ENCODE peak calls at places on chromosome 2, in seven cellular contexts. One of them, this sample, is unnamed.

GRCh38 chr2:47568164-47568861 is 165.4 kb downstream of the MSH2 start:
- DNase-seq in K562: no peak
- DNase-seq in HCT116: no peak
- DNase-seq in SK-N-SH: no peak
- DNase-seq in GM12878: no peak
- DNase-seq in HepG2: no peak
- DNase-seq in H1: no peak
- DNase-seq in this sample: no peak

GRCh38 chr2:62287895-62288589 is 92.1 kb downstream of the B3GNT2 start:
- DNase-seq in K562: peak
- DNase-seq in HCT116: no peak
- DNase-seq in SK-N-SH: peak
- DNase-seq in GM12878: peak
- DNase-seq in HepG2: peak
- DNase-seq in H1: no peak
- DNase-seq in this sample: no peak

GRCh38 chr2:455913-456312 is 168.0 kb upstream of the ALKAL2 start:
- DNase-seq in K562: no peak
- DNase-seq in HCT116: no peak
- DNase-seq in SK-N-SH: no peak
- DNase-seq in GM12878: no peak
- DNase-seq in HepG2: no peak
- DNase-seq in H1: no peak
- DNase-seq in this sample: no peak

GRCh38 chr2:26245810-26246209 is 1.1 kb downstream of the HADHB start:
- DNase-seq in K562: peak
- DNase-seq in HCT116: no peak
- DNase-seq in SK-N-SH: no peak
- DNase-seq in GM12878: peak
- DNase-seq in HepG2: peak
- DNase-seq in H1: no peak
- DNase-seq in this sample: no peak

GRCh38 chr2:211990335-211990734 is 548.3 kb downstream of the ERBB4 start:
- DNase-seq in K562: no peak
- DNase-seq in HCT116: no peak
- DNase-seq in SK-N-SH: no peak
- DNase-seq in GM12878: no peak
- DNase-seq in HepG2: no peak
- DNase-seq in H1: no peak
- DNase-seq in this sample: no peak

GRCh38 chr2:17538022-17538843 is 2.3 kb upstream of the VSNL1 start:
- DNase-seq in K562: no peak
- DNase-seq in HCT116: peak
- DNase-seq in SK-N-SH: peak
- DNase-seq in GM12878: no peak
- DNase-seq in HepG2: peak
- DNase-seq in H1: no peak
- DNase-seq in this sample: no peak

GRCh38 chr2:9918275-9918674 is 33.2 kb upstream of the GRHL1 start:
- DNase-seq in K562: no peak
- DNase-seq in HCT116: no peak
- DNase-seq in SK-N-SH: no peak
- DNase-seq in GM12878: no peak
- DNase-seq in HepG2: no peak
- DNase-seq in H1: no peak
- DNase-seq in this sample: no peak

GRCh38 chr2:85655961-85656403 is 12.0 kb downstream of the SFTPB start:
- DNase-seq in K562: no peak
- DNase-seq in HCT116: no peak
- DNase-seq in SK-N-SH: no peak
- DNase-seq in GM12878: no peak
- DNase-seq in HepG2: no peak
- DNase-seq in H1: no peak
- DNase-seq in this sample: no peak

GRCh38 chr2:188975497-188976102 is 1.4 kb downstream of the COL3A1 start:
- DNase-seq in K562: peak
- DNase-seq in HCT116: no peak
- DNase-seq in SK-N-SH: no peak
- DNase-seq in GM12878: no peak
- DNase-seq in HepG2: no peak
- DNase-seq in H1: no peak
- DNase-seq in this sample: no peak

GRCh38 chr2:175049671-175050070 is 44.5 kb upstream of the CHN1 start:
- DNase-seq in K562: no peak
- DNase-seq in HCT116: no peak
- DNase-seq in SK-N-SH: no peak
- DNase-seq in GM12878: no peak
- DNase-seq in HepG2: no peak
- DNase-seq in H1: no peak
- DNase-seq in this sample: no peak

GRCh38 chr2:207217442-207217841 is 51.7 kb upstream of the KLF7 start:
- DNase-seq in K562: no peak
- DNase-seq in HCT116: no peak
- DNase-seq in SK-N-SH: no peak
- DNase-seq in GM12878: no peak
- DNase-seq in HepG2: no peak
- DNase-seq in H1: no peak
- DNase-seq in this sample: no peak

GRCh38 chr2:155145758-155146229 is 447.3 kb downstream of the KCNJ3 start:
- DNase-seq in K562: no peak
- DNase-seq in HCT116: no peak
- DNase-seq in SK-N-SH: no peak
- DNase-seq in GM12878: peak
- DNase-seq in HepG2: no peak
- DNase-seq in H1: no peak
- DNase-seq in this sample: no peak
- TF ChIP-seq JUND in K562: no peak
- TF ChIP-seq JUND in HCT116: no peak
- TF ChIP-seq JUND in SK-N-SH: no peak
- TF ChIP-seq JUND in GM12878: peak
- TF ChIP-seq JUND in HepG2: no peak
- TF ChIP-seq JUND in H1: no peak
- TF ChIP-seq JUND in this sample: no peak

GRCh38 chr2:236165491-236166156 is 2.6 kb downstream of the GBX2 start:
- DNase-seq in K562: no peak
- DNase-seq in HCT116: no peak
- DNase-seq in SK-N-SH: peak
- DNase-seq in GM12878: no peak
- DNase-seq in HepG2: no peak
- DNase-seq in H1: no peak
- DNase-seq in this sample: no peak

GRCh38 chr2:236163483-236164200 is 4.5 kb downstream of the GBX2 start:
- DNase-seq in K562: no peak
- DNase-seq in HCT116: no peak
- DNase-seq in SK-N-SH: no peak
- DNase-seq in GM12878: no peak
- DNase-seq in HepG2: no peak
- DNase-seq in H1: peak
- DNase-seq in this sample: no peak

GRCh38 chr2:236164201-236164982 is 3.8 kb downstream of the GBX2 start:
- DNase-seq in K562: no peak
- DNase-seq in HCT116: no peak
- DNase-seq in SK-N-SH: peak
- DNase-seq in GM12878: no peak
- DNase-seq in HepG2: no peak
- DNase-seq in H1: peak
- DNase-seq in this sample: no peak

GRCh38 chr2:236166157-236166780 is 1.9 kb downstream of the GBX2 start:
- DNase-seq in K562: no peak
- DNase-seq in HCT116: no peak
- DNase-seq in SK-N-SH: peak
- DNase-seq in GM12878: no peak
- DNase-seq in HepG2: no peak
- DNase-seq in H1: peak
- DNase-seq in this sample: no peak

DNA sequence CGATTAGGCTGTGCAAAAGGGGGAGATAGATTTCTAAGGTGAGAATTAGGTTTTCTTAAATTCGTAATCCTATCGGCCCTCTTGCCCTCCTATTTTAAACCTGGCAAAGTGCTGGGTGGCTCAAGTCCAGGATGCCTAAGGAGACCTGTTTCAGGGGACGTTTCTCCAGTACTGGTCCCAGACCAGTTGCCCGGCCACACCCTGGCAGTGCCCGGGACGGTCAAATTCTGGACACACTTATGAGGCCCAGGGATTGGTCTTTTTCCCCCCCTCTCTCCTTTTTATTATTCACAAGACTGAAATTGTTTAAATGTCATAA is 3.2 kb downstream of the GBX2 start:
- DNase-seq in K562: no peak
- DNase-seq in HCT116: no peak
- DNase-seq in SK-N-SH: peak
- DNase-seq in GM12878: no peak
- DNase-seq in HepG2: no peak
- DNase-seq in H1: no peak
- DNase-seq in this sample: no peak
- TF ChIP-seq JUND in K562: no peak
- TF ChIP-seq JUND in HCT116: no peak
- TF ChIP-seq JUND in SK-N-SH: no peak
- TF ChIP-seq JUND in GM12878: no peak
- TF ChIP-seq JUND in HepG2: no peak
- TF ChIP-seq JUND in H1: no peak
- TF ChIP-seq JUND in this sample: no peak

DNA sequence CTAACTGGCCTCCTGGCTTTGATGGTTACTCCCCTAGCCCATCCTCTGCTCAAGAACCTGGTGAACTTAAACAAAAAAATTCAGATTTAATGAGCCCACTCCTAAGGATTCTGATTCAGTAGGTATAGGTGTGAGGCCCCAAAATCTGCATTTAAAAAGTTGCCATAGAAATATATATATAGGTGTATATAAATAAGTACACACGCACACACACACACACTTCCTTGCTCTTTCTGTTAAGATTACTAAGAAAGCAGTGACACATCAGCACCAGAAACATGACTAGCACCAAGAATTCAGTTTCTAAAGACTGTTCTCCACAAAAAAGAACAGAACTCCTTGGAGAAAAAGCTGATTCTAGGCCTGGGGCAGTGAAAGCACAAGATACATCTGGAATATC is 17.8 kb downstream of the EML6 start:
- DNase-seq in K562: no peak
- DNase-seq in HCT116: no peak
- DNase-seq in SK-N-SH: no peak
- DNase-seq in GM12878: no peak
- DNase-seq in HepG2: no peak
- DNase-seq in H1: no peak
- DNase-seq in this sample: no peak
- TF ChIP-seq JUND in K562: no peak
- TF ChIP-seq JUND in HCT116: no peak
- TF ChIP-seq JUND in SK-N-SH: no peak
- TF ChIP-seq JUND in GM12878: no peak
- TF ChIP-seq JUND in HepG2: no peak
- TF ChIP-seq JUND in H1: no peak
- TF ChIP-seq JUND in this sample: no peak

GRCh38 chr2:42777883-42778805 is 14.2 kb upstream of the OXER1 start:
- DNase-seq in K562: no peak
- DNase-seq in HCT116: no peak
- DNase-seq in SK-N-SH: no peak
- DNase-seq in GM12878: no peak
- DNase-seq in HepG2: no peak
- DNase-seq in H1: no peak
- DNase-seq in this sample: no peak
- TF ChIP-seq JUND in K562: no peak
- TF ChIP-seq JUND in HCT116: no peak
- TF ChIP-seq JUND in SK-N-SH: no peak
- TF ChIP-seq JUND in GM12878: no peak
- TF ChIP-seq JUND in HepG2: no peak
- TF ChIP-seq JUND in H1: no peak
- TF ChIP-seq JUND in this sample: no peak

DNA sequence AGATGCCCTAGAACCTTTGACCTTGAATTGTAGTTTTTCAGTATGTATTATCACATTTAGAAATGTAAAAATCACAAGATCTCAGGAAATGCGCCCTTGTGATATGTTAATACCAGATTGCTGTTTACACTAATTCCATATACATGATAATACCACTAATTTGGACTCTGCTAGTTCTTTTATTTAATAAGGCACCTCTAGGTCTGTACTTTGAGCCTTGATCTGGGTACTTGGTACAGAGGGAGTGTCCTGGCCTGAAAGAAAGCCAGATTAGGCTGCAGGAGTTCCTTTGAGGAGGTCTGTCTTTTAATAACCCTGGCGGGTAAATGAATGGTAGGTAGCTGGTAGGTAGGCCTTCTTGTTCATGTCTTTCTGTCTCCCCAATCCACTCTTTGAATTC is 26.3 kb downstream of the PLEKHA3 start:
- DNase-seq in K562: no peak
- DNase-seq in HCT116: no peak
- DNase-seq in SK-N-SH: no peak
- DNase-seq in GM12878: no peak
- DNase-seq in HepG2: no peak
- DNase-seq in H1: no peak
- DNase-seq in this sample: no peak
- TF ChIP-seq JUND in K562: no peak
- TF ChIP-seq JUND in HCT116: no peak
- TF ChIP-seq JUND in SK-N-SH: no peak
- TF ChIP-seq JUND in GM12878: no peak
- TF ChIP-seq JUND in HepG2: no peak
- TF ChIP-seq JUND in H1: no peak
- TF ChIP-seq JUND in this sample: no peak

This sample was measured in T47D.